ENCODE peak calls at places on chromosomes 4 and X, in four cellular contexts. One of them, this sample, is unnamed. For H3K4me1, the result is how much of the 10 kb centered on the place peaks cover.

GRCh38 chrX:13165747-13166146 is 121.3 kb upstream of the FAM9C start:
- DNase-seq in CD8-positive, alpha-beta T cell: no peak
- DNase-seq in psoas muscle: no peak
- DNase-seq in uterus: no peak
- DNase-seq in this sample: no peak

GRCh38 chrX:70485466-70485865 is 40.8 kb downstream of the DLG3 start:
- DNase-seq in CD8-positive, alpha-beta T cell: no peak
- DNase-seq in psoas muscle: no peak
- DNase-seq in uterus: no peak
- DNase-seq in this sample: no peak

GRCh38 chrX:74458738-74459137 is 37.4 kb downstream of the SLC16A2 start:
- DNase-seq in CD8-positive, alpha-beta T cell: no peak
- DNase-seq in psoas muscle: no peak
- DNase-seq in uterus: no peak
- DNase-seq in this sample: no peak

GRCh38 chr4:144575181-144575580 is 70.8 kb upstream of the HHIP start:
- DNase-seq in CD8-positive, alpha-beta T cell: no peak
- DNase-seq in psoas muscle: no peak
- DNase-seq in uterus: no peak
- DNase-seq in this sample: no peak

GRCh38 chr4:140757220-140757607 is 1.0 kb upstream of the TBC1D9 start:
- DNase-seq in CD8-positive, alpha-beta T cell: no peak
- DNase-seq in psoas muscle: no peak
- DNase-seq in uterus: no peak
- DNase-seq in this sample: no peak

GRCh38 chr4:144313370-144313769 is 172.9 kb upstream of the GYPA start:
- DNase-seq in CD8-positive, alpha-beta T cell: no peak
- DNase-seq in psoas muscle: no peak
- DNase-seq in uterus: no peak
- DNase-seq in this sample: no peak

GRCh38 chr4:160928482-160928881 is 1235.3 kb downstream of the FSTL5 start:
- DNase-seq in CD8-positive, alpha-beta T cell: no peak
- DNase-seq in psoas muscle: no peak
- DNase-seq in uterus: no peak
- DNase-seq in this sample: no peak

GRCh38 chr4:138056541-138056940 is 185.6 kb downstream of the SLC7A11 start:
- DNase-seq in CD8-positive, alpha-beta T cell: no peak
- DNase-seq in psoas muscle: no peak
- DNase-seq in uterus: no peak
- DNase-seq in this sample: no peak

GRCh38 chr4:53563824-53564223 is 27.5 kb downstream of the LNX1 start:
- DNase-seq in CD8-positive, alpha-beta T cell: no peak
- DNase-seq in psoas muscle: no peak
- DNase-seq in uterus: no peak
- DNase-seq in this sample: no peak

GRCh38 chrX:127037179-127037578 is 217.7 kb downstream of the PRR32 start:
- DNase-seq in CD8-positive, alpha-beta T cell: no peak
- DNase-seq in psoas muscle: no peak
- DNase-seq in uterus: no peak
- DNase-seq in this sample: no peak

GRCh38 chr4:7462509-7462971 is 27.8 kb upstream of the PSAPL1 start:
- DNase-seq in CD8-positive, alpha-beta T cell: no peak
- DNase-seq in psoas muscle: no peak
- DNase-seq in uterus: no peak
- DNase-seq in this sample: peak

GRCh38 chrX:21509912-21510311 is 135.7 kb downstream of the CNKSR2 start:
- DNase-seq in CD8-positive, alpha-beta T cell: no peak
- DNase-seq in psoas muscle: no peak
- DNase-seq in uterus: no peak
- DNase-seq in this sample: no peak

GRCh38 chrX:97402333-97402732 is 518.6 kb downstream of the RPA4 start:
- DNase-seq in CD8-positive, alpha-beta T cell: no peak
- DNase-seq in psoas muscle: no peak
- DNase-seq in uterus: no peak
- DNase-seq in this sample: no peak

GRCh38 chrX:115255003-115255402 is 21.1 kb upstream of the LRCH2 start:
- DNase-seq in CD8-positive, alpha-beta T cell: no peak
- DNase-seq in psoas muscle: no peak
- DNase-seq in uterus: no peak
- DNase-seq in this sample: no peak

GRCh38 chrX:39639871-39640270 is 457.9 kb downstream of the BCOR start:
- DNase-seq in CD8-positive, alpha-beta T cell: no peak
- DNase-seq in psoas muscle: no peak
- DNase-seq in uterus: no peak
- DNase-seq in this sample: no peak

GRCh38 chr4:160233141-160233540 is 1130.3 kb downstream of the RAPGEF2 start:
- DNase-seq in CD8-positive, alpha-beta T cell: no peak
- DNase-seq in psoas muscle: no peak
- DNase-seq in uterus: no peak
- DNase-seq in this sample: no peak

GRCh38 chrX:31429915-31430314 is 358.1 kb upstream of the FTHL17 start:
- DNase-seq in CD8-positive, alpha-beta T cell: no peak
- DNase-seq in psoas muscle: no peak
- DNase-seq in uterus: no peak
- DNase-seq in this sample: no peak

GRCh38 chrX:107687445-107687844 is 59.1 kb downstream of the PRPS1 start:
- DNase-seq in CD8-positive, alpha-beta T cell: no peak
- DNase-seq in psoas muscle: no peak
- DNase-seq in uterus: no peak
- DNase-seq in this sample: no peak

GRCh38 chr4:10664408-10664807 is 20.2 kb downstream of the CLNK start:
- DNase-seq in CD8-positive, alpha-beta T cell: no peak
- DNase-seq in psoas muscle: no peak
- DNase-seq in uterus: no peak
- DNase-seq in this sample: no peak

GRCh38 chrX:75155454-75155829 is 641 bp downstream of the ABCB7 start:
- DNase-seq in CD8-positive, alpha-beta T cell: no peak
- DNase-seq in psoas muscle: no peak
- DNase-seq in uterus: no peak
- DNase-seq in this sample: no peak

GRCh38 chr4:32135642-32136041 is 1415.5 kb downstream of the PCDH7 start:
- DNase-seq in CD8-positive, alpha-beta T cell: no peak
- DNase-seq in psoas muscle: no peak
- DNase-seq in uterus: no peak
- DNase-seq in this sample: no peak

GRCh38 chr4:15004701-15005301 is 2.5 kb downstream of the CPEB2 start:
- DNase-seq in CD8-positive, alpha-beta T cell: no peak
- DNase-seq in psoas muscle: peak
- DNase-seq in uterus: peak
- DNase-seq in this sample: no peak

GRCh38 chr4:153204247-153205027 is at the start of gene TRIM2:
- DNase-seq in CD8-positive, alpha-beta T cell: no peak
- DNase-seq in psoas muscle: peak
- DNase-seq in uterus: peak
- DNase-seq in this sample: no peak

GRCh38 chr4:150533673-150534072 is 48.3 kb upstream of the MAB21L2 start:
- DNase-seq in CD8-positive, alpha-beta T cell: no peak
- DNase-seq in psoas muscle: no peak
- DNase-seq in uterus: no peak
- DNase-seq in this sample: no peak

GRCh38 chr4:75612306-75612705 is 18.0 kb downstream of the CDKL2 start:
- DNase-seq in CD8-positive, alpha-beta T cell: no peak
- DNase-seq in psoas muscle: no peak
- DNase-seq in uterus: no peak
- DNase-seq in this sample: no peak

GRCh38 chr4:82467442-82467841 is 37.1 kb downstream of the ENOPH1 start:
- DNase-seq in CD8-positive, alpha-beta T cell: no peak
- DNase-seq in psoas muscle: no peak
- DNase-seq in uterus: no peak
- DNase-seq in this sample: no peak

GRCh38 chr4:177251237-177251636 is 58.4 kb upstream of the NEIL3 start:
- DNase-seq in CD8-positive, alpha-beta T cell: no peak
- DNase-seq in psoas muscle: no peak
- DNase-seq in uterus: no peak
- DNase-seq in this sample: no peak

GRCh38 chr4:17846256-17846655 is 35.5 kb downstream of the NCAPG start:
- DNase-seq in CD8-positive, alpha-beta T cell: no peak
- DNase-seq in psoas muscle: no peak
- DNase-seq in uterus: no peak
- DNase-seq in this sample: no peak

GRCh38 chrX:37817176-37817575 is 30.2 kb downstream of the DYNLT3 start:
- DNase-seq in CD8-positive, alpha-beta T cell: no peak
- DNase-seq in psoas muscle: no peak
- DNase-seq in uterus: no peak
- DNase-seq in this sample: no peak

GRCh38 chr4:27828843-27829242 is 968.2 kb downstream of the STIM2 start:
- DNase-seq in CD8-positive, alpha-beta T cell: no peak
- DNase-seq in psoas muscle: no peak
- DNase-seq in uterus: no peak
- DNase-seq in this sample: no peak

GRCh38 chr4:3253808-3254207 is 4.8 kb downstream of the MSANTD1 start:
- DNase-seq in CD8-positive, alpha-beta T cell: no peak
- DNase-seq in psoas muscle: peak
- DNase-seq in uterus: no peak
- DNase-seq in this sample: no peak

GRCh38 chr4:179095585-179096228 is 1653.5 kb upstream of the AGA start:
- DNase-seq in CD8-positive, alpha-beta T cell: no peak
- DNase-seq in psoas muscle: no peak
- DNase-seq in uterus: no peak
- DNase-seq in this sample: peak

GRCh38 chrX:2351999-2352995 is 148.5 kb downstream of the DHRSX start:
- DNase-seq in CD8-positive, alpha-beta T cell: no peak
- DNase-seq in psoas muscle: no peak
- DNase-seq in uterus: no peak
- DNase-seq in this sample: no peak

GRCh38 chr4:150510176-150510875 is 71.6 kb upstream of the MAB21L2 start:
- DNase-seq in CD8-positive, alpha-beta T cell: no peak
- DNase-seq in psoas muscle: no peak
- DNase-seq in uterus: no peak
- DNase-seq in this sample: no peak

GRCh38 chrX:53435997-53436396 is 1.8 kb upstream of the HSD17B10 start:
- DNase-seq in CD8-positive, alpha-beta T cell: peak
- DNase-seq in psoas muscle: peak
- DNase-seq in uterus: peak
- DNase-seq in this sample: peak

DNA sequence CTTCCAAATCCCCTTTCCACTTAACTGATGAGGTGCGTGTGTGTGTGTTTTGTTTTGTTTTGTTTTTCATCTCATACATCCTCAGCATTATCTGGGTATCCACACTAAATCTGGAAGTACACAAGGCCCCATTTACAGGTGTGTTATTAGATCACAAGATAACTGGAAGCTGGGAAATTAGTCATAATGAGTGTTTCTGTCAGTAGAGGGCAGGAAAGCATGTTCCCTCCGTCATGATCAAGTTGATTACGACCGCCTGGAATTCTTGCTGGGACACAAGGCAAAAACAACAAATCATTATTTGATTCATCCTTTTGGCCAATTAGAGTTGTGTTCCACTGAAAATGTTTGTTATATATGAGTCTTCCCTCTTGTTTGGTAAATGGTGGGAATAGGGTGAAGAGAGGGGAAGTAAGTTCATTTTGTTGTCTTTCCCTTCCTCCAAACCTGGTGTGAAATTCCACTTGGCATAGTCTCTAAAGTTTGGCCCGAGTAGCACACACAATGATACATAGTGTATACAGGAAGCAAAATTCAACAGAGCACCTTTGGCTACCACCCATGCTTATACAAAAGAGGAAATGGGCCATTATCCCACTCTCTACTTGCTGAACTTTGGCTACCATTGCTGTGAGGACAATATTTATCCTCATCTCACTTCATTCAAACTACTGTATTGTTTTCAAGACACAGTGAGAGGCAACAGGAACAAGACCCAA is 33.3 kb upstream of the TLL1 start:
- DNase-seq in CD8-positive, alpha-beta T cell: no peak
- DNase-seq in psoas muscle: no peak
- DNase-seq in uterus: no peak
- DNase-seq in this sample: no peak
- H3K27ac ChIP-seq in CD8-positive, alpha-beta T cell: no peak
- H3K27ac ChIP-seq in psoas muscle: peak
- H3K27ac ChIP-seq in uterus: peak
- H3K27ac ChIP-seq in this sample: no peak

GRCh38 chr4:74098628-74098995 is 383 bp downstream of the CXCL2 start:
- DNase-seq in CD8-positive, alpha-beta T cell: no peak
- DNase-seq in psoas muscle: peak
- DNase-seq in uterus: peak
- DNase-seq in this sample: no peak

GRCh38 chr4:74095886-74096264 is 3.1 kb downstream of the CXCL2 start:
- DNase-seq in CD8-positive, alpha-beta T cell: no peak
- DNase-seq in psoas muscle: no peak
- DNase-seq in uterus: no peak
- DNase-seq in this sample: no peak

GRCh38 chr4:74097161-74097560 is 1.8 kb downstream of the CXCL2 start:
- DNase-seq in CD8-positive, alpha-beta T cell: no peak
- DNase-seq in psoas muscle: no peak
- DNase-seq in uterus: no peak
- DNase-seq in this sample: no peak

GRCh38 chr4:74096265-74096980 is 2.6 kb downstream of the CXCL2 start:
- DNase-seq in CD8-positive, alpha-beta T cell: no peak
- DNase-seq in psoas muscle: no peak
- DNase-seq in uterus: no peak
- DNase-seq in this sample: no peak

GRCh38 chr4:74097631-74098550 is 1.1 kb downstream of the CXCL2 start:
- DNase-seq in CD8-positive, alpha-beta T cell: no peak
- DNase-seq in psoas muscle: no peak
- DNase-seq in uterus: no peak
- DNase-seq in this sample: no peak
- H3K4me1 ChIP-seq in CD8-positive, alpha-beta T cell: under half
- H3K4me1 ChIP-seq in psoas muscle: under half
- H3K4me1 ChIP-seq in uterus: under half
- H3K4me1 ChIP-seq in this sample: under half

GRCh38 chrX:30309139-30309571 is at the start of gene NR0B1:
- DNase-seq in CD8-positive, alpha-beta T cell: no peak
- DNase-seq in psoas muscle: no peak
- DNase-seq in uterus: no peak
- DNase-seq in this sample: no peak

GRCh38 chrX:30310429-30311206 is 1.4 kb upstream of the NR0B1 start:
- DNase-seq in CD8-positive, alpha-beta T cell: no peak
- DNase-seq in psoas muscle: no peak
- DNase-seq in uterus: no peak
- DNase-seq in this sample: no peak

GRCh38 chrX:30307466-30307865 is 1.7 kb downstream of the NR0B1 start:
- DNase-seq in CD8-positive, alpha-beta T cell: no peak
- DNase-seq in psoas muscle: no peak
- DNase-seq in uterus: no peak
- DNase-seq in this sample: no peak

GRCh38 chrX:30304866-30305265 is 4.3 kb downstream of the NR0B1 start:
- DNase-seq in CD8-positive, alpha-beta T cell: no peak
- DNase-seq in psoas muscle: no peak
- DNase-seq in uterus: no peak
- DNase-seq in this sample: no peak

GRCh38 chrX:30308263-30309138 is 689 bp downstream of the NR0B1 start:
- DNase-seq in CD8-positive, alpha-beta T cell: no peak
- DNase-seq in psoas muscle: peak
- DNase-seq in uterus: no peak
- DNase-seq in this sample: no peak
- H3K4me3 ChIP-seq in CD8-positive, alpha-beta T cell: no peak
- H3K4me3 ChIP-seq in psoas muscle: peak
- H3K4me3 ChIP-seq in uterus: peak
- H3K4me3 ChIP-seq in this sample: peak

GRCh38 chr4:73505567-73505966 is 24.0 kb downstream of the AFM start:
- DNase-seq in CD8-positive, alpha-beta T cell: no peak
- DNase-seq in psoas muscle: no peak
- DNase-seq in uterus: no peak
- DNase-seq in this sample: no peak
- H3K27ac ChIP-seq in CD8-positive, alpha-beta T cell: no peak
- H3K27ac ChIP-seq in psoas muscle: no peak
- H3K27ac ChIP-seq in uterus: no peak
- H3K27ac ChIP-seq in this sample: no peak

This sample was measured in iPS DF 6.9.